ENCODE peak calls at places on chromosomes 13 and 19, in four cellular contexts. G is WERI-Rb-1, V is pancreas, U is dorsolateral prefrontal cortex. P is an unnamed sample.

GRCh38 chr19:7900401-7900870 is 3.2 kb upstream of the MAP2K7 start:
- DNase-seq in G (no peak), V (peak), U (no peak), P (no peak)

GRCh38 chr13:30581582-30581981 is 36.1 kb upstream of the USPL1 start:
- DNase-seq in V (no peak), G (no peak), U (no peak), P (no peak)

GRCh38 chr19:16018801-16019551 is 57.3 kb upstream of the TPM4 start:
- DNase-seq in V (peak), U (no peak), G (no peak), P (no peak)

GRCh38 chr19:15098505-15098904 is 8.7 kb upstream of the SYDE1 start:
- DNase-seq in G (no peak), V (no peak), U (no peak), P (no peak)

GRCh38 chr19:47158879-47159509 is 28.4 kb downstream of the SAE1 start:
- DNase-seq in V (no peak), U (no peak), G (no peak), P (no peak)

GRCh38 chr19:38197937-38198704 is 25.9 kb downstream of the DPF1 start:
- DNase-seq in V (no peak), G (no peak), U (no peak), P (no peak)

GRCh38 chr19:46487802-46488445 is 7.7 kb downstream of the PNMA8B start:
- DNase-seq in U (peak), V (peak), G (peak), P (no peak)

GRCh38 chr13:107244241-107244640 is 676.3 kb upstream of the ARGLU1 start:
- DNase-seq in G (no peak), V (no peak), U (no peak), P (no peak)

GRCh38 chr19:543912-544608 is at the start of gene GZMM:
- DNase-seq in U (no peak), V (peak), G (no peak), P (peak)

GRCh38 chr13:98879127-98879520 is 98.7 kb downstream of the DOCK9 start:
- DNase-seq in V (no peak), U (no peak), G (peak), P (no peak)

GRCh38 chr13:88544836-88545235 is 873.7 kb downstream of the SLITRK5 start:
- DNase-seq in V (no peak), U (no peak), G (no peak), P (no peak)

GRCh38 chr19:10554760-10555612 is 10.8 kb downstream of the KRI1 start:
- DNase-seq in G (peak), U (no peak), V (no peak), P (no peak)

GRCh38 chr19:48624067-48624594 is 4.8 kb downstream of the SPHK2 start:
- DNase-seq in V (peak), G (peak), U (peak), P (peak)

GRCh38 chr13:73325351-73326214 is 266.8 kb downstream of the KLF5 start:
- DNase-seq in U (no peak), V (no peak), G (no peak), P (peak)

GRCh38 chr13:90585392-90585791 is 762.1 kb upstream of the MIR17HG start:
- DNase-seq in G (no peak), U (no peak), V (no peak), P (no peak)

GRCh38 chr13:61880576-61881283 is 465.1 kb upstream of the PCDH20 start:
- DNase-seq in G (peak), U (no peak), V (no peak), P (no peak)

GRCh38 chr19:55156202-55157063 is 1.1 kb downstream of the TNNI3 start:
- DNase-seq in U (no peak), V (peak), G (no peak), P (peak)

GRCh38 chr19:19074172-19074905 is 10.5 kb downstream of the SLC25A42 start:
- DNase-seq in G (no peak), V (no peak), U (no peak), P (no peak)

GRCh38 chr13:35992964-35993363 is 138.2 kb downstream of the DCLK1 start:
- DNase-seq in V (no peak), U (peak), G (no peak), P (no peak)

GRCh38 chr13:105272660-105273631 is 1262.5 kb downstream of the EFNB2 start:
- DNase-seq in G (no peak), V (no peak), U (no peak), P (no peak)

GRCh38 chr19:13053238-13053637 is 49.4 kb downstream of the LYL1 start:
- DNase-seq in G (no peak), V (no peak), U (no peak), P (no peak)

GRCh38 chr13:87129602-87130300 is 541.4 kb upstream of the SLITRK5 start:
- DNase-seq in G (no peak), U (no peak), V (no peak), P (no peak)

GRCh38 chr19:14943601-14944000 is 2.3 kb downstream of the OR7C2 start:
- DNase-seq in U (no peak), V (no peak), G (no peak), P (no peak)

GRCh38 chr13:30645629-30646028 is 27.9 kb downstream of the USPL1 start:
- DNase-seq in G (no peak), U (no peak), V (no peak), P (no peak)

GRCh38 chr13:79374578-79374977 is 31.5 kb downstream of the RBM26 start:
- DNase-seq in U (no peak), V (no peak), G (no peak), P (no peak)

GRCh38 chr13:77872995-77873394 is 45.6 kb downstream of the EDNRB start:
- DNase-seq in U (no peak), V (no peak), G (no peak), P (no peak)

GRCh38 chr19:46356670-46357055 is 9.8 kb downstream of the PPP5C start:
- DNase-seq in G (no peak), U (no peak), V (no peak), P (no peak)

GRCh38 chr19:11363881-11364280 is 8.6 kb downstream of the PLPPR2 start:
- DNase-seq in G (no peak), V (no peak), U (no peak), P (no peak)

GRCh38 chr19:56087647-56088346 is 33.3 kb downstream of the ZNF787 start:
- DNase-seq in G (no peak), V (peak), U (no peak), P (no peak)

GRCh38 chr13:111564657-111565056 is 244.2 kb downstream of the TEX29 start:
- DNase-seq in V (no peak), G (no peak), U (no peak), P (no peak)

GRCh38 chr13:27556109-27556508 is 64.2 kb downstream of the LNX2 start:
- DNase-seq in G (no peak), V (no peak), U (peak), P (no peak)

GRCh38 chr13:76903544-76904162 is 17.4 kb upstream of the KCTD12 start:
- DNase-seq in V (no peak), G (peak), U (peak), P (peak)

GRCh38 chr13:45370922-45371406 is 30.0 kb upstream of the TPT1 start:
- DNase-seq in U (peak), G (peak), V (peak), P (peak)

GRCh38 chr13:103510007-103510406 is 443.8 kb upstream of the SLC10A2 start:
- DNase-seq in G (peak), U (no peak), V (no peak), P (no peak)

GRCh38 chr19:6718741-6719539 is 1.5 kb downstream of the C3 start:
- DNase-seq in G (peak), V (no peak), U (no peak), P (no peak)

GRCh38 chr13:20128459-20128927 is 32.4 kb downstream of the GJA3 start:
- DNase-seq in V (no peak), U (no peak), G (peak), P (peak)

GRCh38 chr19:13959962-13960862 is 7.9 kb downstream of the DCAF15 start:
- DNase-seq in G (peak), U (no peak), V (peak), P (no peak)

GRCh38 chr13:112457081-112457480 is 80.9 kb downstream of the SPACA7 start:
- DNase-seq in U (no peak), V (no peak), G (no peak), P (no peak)

DNA sequence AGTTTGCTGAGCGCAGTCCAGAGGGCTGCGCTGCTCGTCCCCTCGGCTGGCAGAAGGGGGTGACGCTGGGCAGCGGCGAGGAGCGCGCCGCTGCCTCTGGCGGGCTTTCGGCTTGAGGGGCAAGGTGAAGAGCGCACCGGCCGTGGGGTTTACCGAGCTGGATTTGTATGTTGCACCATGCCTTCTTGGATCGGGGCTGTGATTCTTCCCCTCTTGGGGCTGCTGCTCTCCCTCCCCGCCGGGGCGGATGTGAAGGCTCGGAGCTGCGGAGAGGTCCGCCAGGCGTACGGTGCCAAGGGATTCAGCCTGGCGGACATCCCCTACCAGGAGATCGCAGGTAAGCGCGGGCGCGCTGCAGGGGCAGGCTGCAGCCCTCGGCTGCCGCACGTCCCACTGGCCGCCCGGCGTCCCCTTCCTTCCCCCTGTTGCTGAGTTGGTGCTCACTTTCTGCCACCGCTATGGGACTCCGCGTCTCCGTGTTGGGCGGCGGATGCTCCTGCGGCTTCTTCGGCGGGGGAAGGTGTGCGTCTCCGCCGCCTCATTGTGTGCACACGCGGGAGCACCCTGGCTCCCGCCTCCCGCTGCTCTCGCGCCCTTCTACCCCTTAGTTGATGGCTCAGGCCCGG is 786 bp downstream of the GPC6 start:
- DNase-seq in G (peak), V (peak), U (no peak), P (no peak)
- H3K4me3 ChIP-seq in G (peak), V (peak), U (peak), P (peak)

GRCh38 chr13:50909605-50910482 is at the start of gene RNASEH2B:
- DNase-seq in U (peak), V (peak), G (peak), P (peak)
- TF ChIP-seq CTCF in U (no peak), V (no peak), G (no peak), P (no peak)

GRCh38 chr19:44814517-44814916 is 5.6 kb downstream of the BCAM start:
- DNase-seq in V (no peak), G (no peak), U (no peak), P (no peak)

GRCh38 chr19:44817725-44818469 is 9.0 kb downstream of the BCAM start:
- DNase-seq in U (no peak), V (no peak), G (no peak), P (no peak)

GRCh38 chr19:44818470-44818856 is 9.6 kb downstream of the BCAM start:
- DNase-seq in V (no peak), G (no peak), U (no peak), P (no peak)

GRCh38 chr19:44814132-44814470 is 5.2 kb downstream of the BCAM start:
- DNase-seq in G (no peak), V (no peak), U (no peak), P (no peak)

DNA sequence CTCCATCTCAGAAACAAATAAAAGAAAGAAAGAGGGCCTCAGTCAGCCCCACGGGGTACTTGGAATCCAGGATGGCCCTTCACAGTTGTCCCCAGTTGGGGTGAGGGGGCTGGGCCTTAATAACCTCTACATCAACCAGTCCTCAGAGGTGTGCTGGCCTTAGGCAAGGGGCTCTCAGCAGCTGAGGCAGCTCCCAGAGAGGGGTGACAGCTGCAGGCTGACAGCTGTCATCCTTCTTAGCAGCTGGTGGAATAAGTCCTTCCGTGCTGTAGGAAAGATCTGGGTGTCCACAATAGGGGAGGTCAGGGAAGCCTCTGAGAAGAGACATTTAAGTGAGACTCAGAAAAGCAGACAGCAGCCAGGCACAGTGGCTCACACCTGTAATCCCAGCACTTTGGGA is 7.4 kb downstream of the BCAM start:
- DNase-seq in V (no peak), G (peak), U (no peak), P (no peak)
- H3K4me3 ChIP-seq in V (no peak), G (no peak), U (no peak), P (no peak)

GRCh38 chr19:33998302-33998701 is 174.0 kb upstream of the LSM14A start:
- DNase-seq in U (no peak), V (no peak), G (no peak), P (no peak)

GRCh38 chr19:33997690-33998089 is 174.6 kb upstream of the LSM14A start:
- DNase-seq in V (no peak), U (no peak), G (no peak), P (no peak)

DNA sequence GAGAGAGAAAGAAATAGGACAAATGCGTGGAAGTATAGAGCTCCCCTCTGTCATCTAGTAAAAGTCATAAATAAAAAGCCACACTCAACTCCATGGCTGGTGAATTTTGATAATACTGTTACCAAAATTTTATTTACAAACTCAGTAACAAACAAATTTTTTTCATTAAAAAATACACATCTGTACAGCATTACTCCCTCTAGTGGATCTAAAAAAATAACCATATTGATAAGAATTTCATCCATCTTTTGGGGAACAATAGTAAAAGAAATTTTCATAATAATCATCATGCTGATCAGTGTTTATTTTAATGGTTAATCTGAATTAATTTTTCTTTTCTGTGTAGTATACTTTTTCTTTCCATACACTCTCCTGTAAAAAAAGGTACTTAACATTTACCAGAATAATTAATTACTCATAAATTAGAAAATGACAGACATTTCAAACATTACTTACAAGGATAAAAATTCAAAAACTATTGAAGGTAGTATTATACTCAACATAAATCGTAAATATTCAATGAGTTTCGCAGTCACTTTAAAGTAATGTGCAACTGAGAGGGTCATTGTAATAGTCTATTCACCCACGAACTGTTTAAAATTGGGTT is 173.5 kb upstream of the LSM14A start:
- DNase-seq in G (no peak), U (no peak), V (no peak), P (no peak)
- TF ChIP-seq CTCF in G (no peak), U (peak), V (peak), P (no peak)

GRCh38 chr19:51919606-51920005 is 7.7 kb upstream of the ZNF613 start:
- DNase-seq in V (no peak), G (no peak), U (no peak), P (no peak)
- H3K4me3 ChIP-seq in V (no peak), G (no peak), U (no peak), P (no peak)

GRCh38 chr13:94548382-94549240 is 47.3 kb downstream of the TGDS start:
- DNase-seq in U (peak), G (peak), V (peak), P (peak)
- TF ChIP-seq CTCF in U (no peak), G (peak), V (no peak), P (no peak)

P was measured in mucosa of descending colon.